ENCODE peak calls at places on chromosomes 12 and 14, in eight cellular contexts. M is NCI-H345, Q is cardiac muscle cell, R is endothelial cell, L is adrenal gland, P is iPS DF 6.9, V is adipocyte, C is HEK293T. Z is an unnamed sample.

GRCh38 chr12:69154585-69155363 is 84.6 kb upstream of the CPSF6 start:
- DNase-seq in M (peak; percentile 53), V (peak; percentile 90), L (peak; percentile 85), R (peak; percentile 59), C (peak; percentile 65), P (no peak), Q (peak; percentile 70), Z (peak; percentile 37)

GRCh38 chr14:74160763-74161162 is 76.0 kb downstream of the LIN52 start:
- DNase-seq in M (no peak), R (no peak), P (no peak), Q (no peak), L (no peak), V (peak; percentile 32), C (no peak), Z (no peak)

GRCh38 chr14:99137913-99138571 is 134.0 kb downstream of the BCL11B start:
- DNase-seq in Q (no peak), L (no peak), C (peak; percentile 37), P (no peak), R (no peak), M (no peak), V (no peak), Z (no peak)

GRCh38 chr12:30999011-30999410 is 72.5 kb downstream of the TSPAN11 start:
- DNase-seq in P (no peak), V (no peak), C (no peak), R (no peak), Q (no peak), M (no peak), L (no peak), Z (no peak)

GRCh38 chr12:52436000-52436827 is 2.0 kb upstream of the KRT75 start:
- DNase-seq in V (no peak), L (no peak), M (no peak), C (no peak), R (no peak), Q (peak; percentile 83), P (no peak), Z (no peak)

GRCh38 chr12:28708918-28709371 is 440.1 kb upstream of the FAR2 start:
- DNase-seq in V (peak; percentile 88), M (no peak), R (no peak), C (no peak), Q (peak; percentile 65), L (no peak), P (no peak), Z (no peak)

GRCh38 chr14:60087664-60088063 is 4.1 kb upstream of the PCNX4 start:
- DNase-seq in Q (no peak), L (no peak), V (no peak), C (no peak), R (no peak), P (no peak), M (no peak), Z (no peak)

GRCh38 chr14:104432611-104433231 is 146.8 kb upstream of the C14orf180 start:
- DNase-seq in P (no peak), V (no peak), L (no peak), Q (no peak), R (no peak), C (no peak), M (no peak), Z (no peak)

GRCh38 chr12:53047221-53048032 is 2.4 kb upstream of the TNS2 start:
- DNase-seq in L (peak; percentile 91), R (peak; percentile 84), M (peak; percentile 81), Q (peak; percentile 92), P (no peak), V (peak; percentile 89), C (peak; percentile 70), Z (peak; percentile 82)

GRCh38 chr12:13289644-13290285 is 93.2 kb downstream of the EMP1 start:
- DNase-seq in L (peak; percentile 26), M (no peak), R (no peak), Q (peak; percentile 37), C (no peak), P (no peak), V (peak; percentile 48), Z (no peak)

GRCh38 chr14:22478670-22479069 is 110.4 kb downstream of the DAD1 start:
- DNase-seq in L (no peak), Q (peak; percentile 79), V (no peak), P (no peak), R (no peak), C (peak; percentile 38), M (peak; percentile 3), Z (peak; percentile 76)

GRCh38 chr14:98578204-98578603 is 693.8 kb downstream of the BCL11B start:
- DNase-seq in L (no peak), M (no peak), C (no peak), Q (no peak), R (no peak), P (no peak), V (no peak), Z (no peak)

GRCh38 chr14:85711620-85712019 is 181.7 kb downstream of the FLRT2 start:
- DNase-seq in Q (no peak), L (no peak), M (no peak), C (no peak), V (no peak), P (no peak), R (no peak), Z (no peak)

GRCh38 chr12:26044007-26044394 is 80.8 kb downstream of the BHLHE41 start:
- DNase-seq in P (no peak), V (peak; percentile 35), Q (peak; percentile 53), C (no peak), L (no peak), R (no peak), M (no peak), Z (no peak)

GRCh38 chr12:41531147-41531829 is 343.2 kb downstream of the PDZRN4 start:
- DNase-seq in V (no peak), Q (peak; percentile 56), M (no peak), P (no peak), R (no peak), L (no peak), C (no peak), Z (peak; percentile 45)

GRCh38 chr14:53044486-53044885 is 93.6 kb upstream of the FERMT2 start:
- DNase-seq in V (peak; percentile 81), P (no peak), R (no peak), L (no peak), Q (peak; percentile 63), M (no peak), C (no peak), Z (no peak)

GRCh38 chr14:90484291-90484690 is 87.5 kb downstream of the CALM1 start:
- DNase-seq in R (no peak), C (no peak), M (no peak), Q (no peak), L (no peak), V (no peak), P (no peak), Z (no peak)

GRCh38 chr14:92900660-92901059 is 22.3 kb upstream of the CHGA start:
- DNase-seq in M (no peak), L (no peak), R (no peak), V (no peak), P (no peak), C (no peak), Q (no peak), Z (no peak)

GRCh38 chr14:53613404-53614253 is 343.0 kb downstream of the BMP4 start:
- DNase-seq in M (peak; percentile 91), C (no peak), P (no peak), R (no peak), Q (no peak), L (no peak), V (no peak), Z (no peak)

GRCh38 chr12:10361622-10362021 is 28.2 kb downstream of the KLRK1 start:
- DNase-seq in P (no peak), R (no peak), L (no peak), Q (peak; percentile 77), V (peak; percentile 51), M (peak; percentile 44), C (no peak), Z (no peak)

GRCh38 chr12:76455582-76456345 is 103.8 kb downstream of the OSBPL8 start:
- DNase-seq in M (peak; percentile 35), L (peak; percentile 25), V (peak; percentile 88), R (peak; percentile 6), Q (peak; percentile 85), P (peak; percentile 31), C (peak; percentile 42), Z (no peak)

GRCh38 chr14:103315368-103315911 is 18.6 kb upstream of the EIF5 start:
- DNase-seq in P (no peak), R (peak; percentile 38), C (no peak), L (peak; percentile 63), Q (peak; percentile 95), V (no peak), M (no peak), Z (no peak)

GRCh38 chr14:92890830-92891598 is 31.9 kb upstream of the CHGA start:
- DNase-seq in P (no peak), Q (no peak), L (no peak), M (peak; percentile 94), V (no peak), C (no peak), R (no peak), Z (no peak)

GRCh38 chr12:131950182-131950913 is 606 bp downstream of the EP400 start:
- DNase-seq in M (peak; percentile 36), R (peak; percentile 41), L (peak; percentile 39), Q (peak; percentile 10), P (no peak), C (peak; percentile 39), V (peak; percentile 70), Z (no peak)

GRCh38 chr14:96165493-96166474 is 38.9 kb upstream of the BDKRB2 start:
- DNase-seq in C (no peak), R (no peak), M (no peak), V (no peak), Q (no peak), P (no peak), L (no peak), Z (no peak)

GRCh38 chr14:50335389-50335788 is 23.3 kb downstream of the DMAC2L start:
- DNase-seq in P (no peak), R (peak; percentile 20), M (peak; percentile 85), C (peak; percentile 70), L (no peak), Q (peak; percentile 82), V (no peak), Z (peak; percentile 82)

GRCh38 chr12:120928864-120929652 is 24.9 kb upstream of the SPPL3 start:
- DNase-seq in L (no peak), V (no peak), Q (no peak), M (peak; percentile 31), C (no peak), R (no peak), P (no peak), Z (no peak)

GRCh38 chr12:51898937-51899336 is 8.4 kb upstream of the ACVRL1 start:
- DNase-seq in L (peak; percentile 53), P (no peak), C (no peak), Q (peak; percentile 61), R (no peak), M (no peak), V (no peak), Z (no peak)

GRCh38 chr14:34733245-34733644 is 18.9 kb upstream of the CFL2 start:
- DNase-seq in P (no peak), L (no peak), R (no peak), V (peak; percentile 31), C (no peak), Q (peak; percentile 10), M (no peak), Z (no peak)

GRCh38 chr12:75560167-75560566 is 48.8 kb upstream of the KRR1 start:
- DNase-seq in R (no peak), Q (peak; percentile 80), V (no peak), M (no peak), L (no peak), C (no peak), P (no peak), Z (no peak)

GRCh38 chr12:54016051-54016450 is 7.3 kb downstream of the HOXC8 start:
- DNase-seq in V (no peak), Q (no peak), P (no peak), L (no peak), C (no peak), M (no peak), R (no peak), Z (no peak)

GRCh38 chr12:26434299-26434915 is 239.0 kb downstream of the SSPN start:
- DNase-seq in Q (peak; percentile 72), M (peak; percentile 27), V (peak; percentile 44), R (peak; percentile 41), C (peak; percentile 67), P (peak; percentile 22), L (no peak), Z (no peak)

GRCh38 chr12:9761407-9761736 is 671 bp upstream of the CD69 start:
- DNase-seq in C (no peak), R (no peak), M (no peak), P (no peak), Q (no peak), V (no peak), L (no peak), Z (no peak)

GRCh38 chr14:23024612-23025075 is 10.1 kb downstream of the PSMB5 start:
- DNase-seq in L (no peak), Q (no peak), V (no peak), R (no peak), M (no peak), C (no peak), P (no peak), Z (no peak)